ENCODE peak calls at places on chromosomes 11 and 22, in eight cellular contexts. One of them, this sample, is unnamed.

GRCh38 chr22:36086170-36086490 is 57.5 kb upstream of the RBFOX2 start:
- DNase-seq in GM23248: no peak
- DNase-seq in activated T-cell treated with anti-CD3 and anti-CD28 coated beads, Interleukin-2, amount 50 U/mL, for 48 hours: no peak
- DNase-seq in prostate gland: no peak
- DNase-seq in esophagus squamous epithelium: no peak
- DNase-seq in T-helper 2 cell: no peak
- DNase-seq in H4: no peak
- DNase-seq in DMS153: no peak
- DNase-seq in this sample: no peak

GRCh38 chr11:56783448-56784041 is 35.0 kb upstream of the OR9G4 start:
- DNase-seq in GM23248: peak
- DNase-seq in activated T-cell treated with anti-CD3 and anti-CD28 coated beads, Interleukin-2, amount 50 U/mL, for 48 hours: no peak
- DNase-seq in prostate gland: peak
- DNase-seq in esophagus squamous epithelium: no peak
- DNase-seq in T-helper 2 cell: no peak
- DNase-seq in H4: peak
- DNase-seq in DMS153: peak
- DNase-seq in this sample: no peak

GRCh38 chr11:95592455-95592854 is 197.1 kb downstream of the FAM76B start:
- DNase-seq in GM23248: no peak
- DNase-seq in activated T-cell treated with anti-CD3 and anti-CD28 coated beads, Interleukin-2, amount 50 U/mL, for 48 hours: no peak
- DNase-seq in prostate gland: no peak
- DNase-seq in esophagus squamous epithelium: no peak
- DNase-seq in T-helper 2 cell: no peak
- DNase-seq in H4: peak
- DNase-seq in DMS153: no peak
- DNase-seq in this sample: no peak

GRCh38 chr11:44403587-44404322 is 93.8 kb upstream of the ALX4 start:
- DNase-seq in GM23248: no peak
- DNase-seq in activated T-cell treated with anti-CD3 and anti-CD28 coated beads, Interleukin-2, amount 50 U/mL, for 48 hours: no peak
- DNase-seq in prostate gland: no peak
- DNase-seq in esophagus squamous epithelium: no peak
- DNase-seq in T-helper 2 cell: no peak
- DNase-seq in H4: no peak
- DNase-seq in DMS153: no peak
- DNase-seq in this sample: no peak

GRCh38 chr22:46619830-46620501 is at the start of gene GRAMD4:
- DNase-seq in GM23248: peak
- DNase-seq in activated T-cell treated with anti-CD3 and anti-CD28 coated beads, Interleukin-2, amount 50 U/mL, for 48 hours: no peak
- DNase-seq in prostate gland: no peak
- DNase-seq in esophagus squamous epithelium: no peak
- DNase-seq in T-helper 2 cell: no peak
- DNase-seq in H4: no peak
- DNase-seq in DMS153: no peak
- DNase-seq in this sample: no peak

GRCh38 chr11:124402326-124402922 is 3.6 kb upstream of the OR8B3 start:
- DNase-seq in GM23248: peak
- DNase-seq in activated T-cell treated with anti-CD3 and anti-CD28 coated beads, Interleukin-2, amount 50 U/mL, for 48 hours: peak
- DNase-seq in prostate gland: peak
- DNase-seq in esophagus squamous epithelium: no peak
- DNase-seq in T-helper 2 cell: no peak
- DNase-seq in H4: peak
- DNase-seq in DMS153: peak
- DNase-seq in this sample: no peak

GRCh38 chr11:104891135-104891534 is 7.1 kb downstream of the CASP12 start:
- DNase-seq in GM23248: no peak
- DNase-seq in activated T-cell treated with anti-CD3 and anti-CD28 coated beads, Interleukin-2, amount 50 U/mL, for 48 hours: no peak
- DNase-seq in prostate gland: no peak
- DNase-seq in esophagus squamous epithelium: no peak
- DNase-seq in T-helper 2 cell: no peak
- DNase-seq in H4: no peak
- DNase-seq in DMS153: no peak
- DNase-seq in this sample: no peak

GRCh38 chr22:32904044-32904443 is 102.5 kb downstream of the TIMP3 start:
- DNase-seq in GM23248: peak
- DNase-seq in activated T-cell treated with anti-CD3 and anti-CD28 coated beads, Interleukin-2, amount 50 U/mL, for 48 hours: no peak
- DNase-seq in prostate gland: no peak
- DNase-seq in esophagus squamous epithelium: no peak
- DNase-seq in T-helper 2 cell: no peak
- DNase-seq in H4: peak
- DNase-seq in DMS153: peak
- DNase-seq in this sample: no peak

GRCh38 chr22:40451230-40451629 is 80.8 kb downstream of the SGSM3 start:
- DNase-seq in GM23248: peak
- DNase-seq in activated T-cell treated with anti-CD3 and anti-CD28 coated beads, Interleukin-2, amount 50 U/mL, for 48 hours: no peak
- DNase-seq in prostate gland: no peak
- DNase-seq in esophagus squamous epithelium: no peak
- DNase-seq in T-helper 2 cell: no peak
- DNase-seq in H4: no peak
- DNase-seq in DMS153: no peak
- DNase-seq in this sample: peak

GRCh38 chr22:44247346-44247745 is 65.4 kb downstream of the SHISAL1 start:
- DNase-seq in GM23248: no peak
- DNase-seq in activated T-cell treated with anti-CD3 and anti-CD28 coated beads, Interleukin-2, amount 50 U/mL, for 48 hours: no peak
- DNase-seq in prostate gland: no peak
- DNase-seq in esophagus squamous epithelium: no peak
- DNase-seq in T-helper 2 cell: no peak
- DNase-seq in H4: no peak
- DNase-seq in DMS153: no peak
- DNase-seq in this sample: no peak

This sample was measured in activated effector memory CD4-positive, alpha-beta T cell treated with Interleukin-2 at 50 U/mL for 16 hours.